ENCODE peak calls at places on chromosomes 4 and X, in five cellular contexts. One of them, this sample, is unnamed.

GRCh38 chr4:41611881-41612871 is 74.2 kb downstream of the LIMCH1 start:
- DNase-seq in AG09309: no peak
- DNase-seq in GM23338: peak
- DNase-seq in NCI-H2029 treated with DMSO at 0.1 percent for 48 hours: no peak
- DNase-seq in C1 segment of cervical spinal cord: peak
- DNase-seq in this sample: peak

GRCh38 chr4:38237139-38237538 is 276.9 kb downstream of the PTTG2 start:
- DNase-seq in AG09309: peak
- DNase-seq in GM23338: peak
- DNase-seq in NCI-H2029 treated with DMSO at 0.1 percent for 48 hours: no peak
- DNase-seq in C1 segment of cervical spinal cord: no peak
- DNase-seq in this sample: no peak

GRCh38 chr4:4333265-4333706 is 43.2 kb downstream of the ZBTB49 start:
- DNase-seq in AG09309: peak
- DNase-seq in GM23338: no peak
- DNase-seq in NCI-H2029 treated with DMSO at 0.1 percent for 48 hours: peak
- DNase-seq in C1 segment of cervical spinal cord: no peak
- DNase-seq in this sample: no peak

GRCh38 chrX:38262715-38263620 is 42.3 kb upstream of the SRPX start:
- DNase-seq in AG09309: no peak
- DNase-seq in GM23338: no peak
- DNase-seq in NCI-H2029 treated with DMSO at 0.1 percent for 48 hours: no peak
- DNase-seq in C1 segment of cervical spinal cord: no peak
- DNase-seq in this sample: no peak

GRCh38 chrX:10755477-10756334 is 135.3 kb upstream of the MID1 start:
- DNase-seq in AG09309: no peak
- DNase-seq in GM23338: peak
- DNase-seq in NCI-H2029 treated with DMSO at 0.1 percent for 48 hours: no peak
- DNase-seq in C1 segment of cervical spinal cord: no peak
- DNase-seq in this sample: peak

GRCh38 chr4:51885371-51885770 is 42.4 kb downstream of the DCUN1D4 start:
- DNase-seq in AG09309: no peak
- DNase-seq in GM23338: peak
- DNase-seq in NCI-H2029 treated with DMSO at 0.1 percent for 48 hours: no peak
- DNase-seq in C1 segment of cervical spinal cord: no peak
- DNase-seq in this sample: peak

GRCh38 chr4:126916626-126917140 is 716.1 kb upstream of the INTU start:
- DNase-seq in AG09309: peak
- DNase-seq in GM23338: no peak
- DNase-seq in NCI-H2029 treated with DMSO at 0.1 percent for 48 hours: no peak
- DNase-seq in C1 segment of cervical spinal cord: no peak
- DNase-seq in this sample: no peak

GRCh38 chr4:787561-787981 is 38.4 kb downstream of the CPLX1 start:
- DNase-seq in AG09309: no peak
- DNase-seq in GM23338: no peak
- DNase-seq in NCI-H2029 treated with DMSO at 0.1 percent for 48 hours: no peak
- DNase-seq in C1 segment of cervical spinal cord: no peak
- DNase-seq in this sample: no peak

GRCh38 chrX:139204903-139205667 is 325.5 kb upstream of the F9 start:
- DNase-seq in AG09309: no peak
- DNase-seq in GM23338: peak
- DNase-seq in NCI-H2029 treated with DMSO at 0.1 percent for 48 hours: no peak
- DNase-seq in C1 segment of cervical spinal cord: no peak
- DNase-seq in this sample: peak

GRCh38 chr4:178937130-178937529 is 1494.9 kb upstream of the AGA start:
- DNase-seq in AG09309: no peak
- DNase-seq in GM23338: no peak
- DNase-seq in NCI-H2029 treated with DMSO at 0.1 percent for 48 hours: no peak
- DNase-seq in C1 segment of cervical spinal cord: no peak
- DNase-seq in this sample: no peak

GRCh38 chrX:1551959-1552546 is 15.1 kb upstream of the P2RY8 start:
- DNase-seq in AG09309: no peak
- DNase-seq in GM23338: no peak
- DNase-seq in NCI-H2029 treated with DMSO at 0.1 percent for 48 hours: no peak
- DNase-seq in C1 segment of cervical spinal cord: no peak
- DNase-seq in this sample: no peak

This sample was measured in iPS-NIHi11.